ENCODE peak calls at places on chromosome 7, in four cellular contexts. E is fibroblast of mammary gland, S is glutamatergic neuron, N is AG09309. X is an unnamed sample.

GRCh38 chr7:101625076-101625914 is 3.8 kb downstream of the MYL10 start:
- DNase-seq in E (peak; percentile 6), S (no peak), N (no peak), X (no peak)

GRCh38 chr7:84469034-84469433 is 274.4 kb upstream of the SEMA3A start:
- DNase-seq in E (no peak), S (no peak), N (no peak), X (no peak)

GRCh38 chr7:108118959-108119358 is 11.2 kb downstream of the LAMB4 start:
- DNase-seq in E (no peak), S (no peak), N (no peak), X (no peak)

GRCh38 chr7:157022681-157023588 is 12.5 kb upstream of the MNX1 start:
- DNase-seq in E (no peak), S (no peak), N (no peak), X (no peak)

GRCh38 chr7:142153400-142153799 is 41.9 kb downstream of the MGAM2 start:
- DNase-seq in E (no peak), S (peak; percentile 21), N (no peak), X (no peak)

GRCh38 chr7:1537631-1538412 is 7.3 kb downstream of the MAFK start:
- DNase-seq in E (peak; percentile 94), S (peak; percentile 71), N (peak; percentile 84), X (peak; percentile 96)

GRCh38 chr7:109246330-109247077 is 676.8 kb downstream of the DNAJB9 start:
- DNase-seq in E (peak; percentile 31), S (no peak), N (peak; percentile 2), X (no peak)

GRCh38 chr7:133789951-133790350 is 337.2 kb upstream of the LRGUK start:
- DNase-seq in E (no peak), S (no peak), N (peak; percentile 40), X (no peak)

GRCh38 chr7:97179454-97180104 is 62.1 kb downstream of the SDHAF3 start:
- DNase-seq in E (peak; percentile 72), S (no peak), N (peak; percentile 21), X (peak; percentile 45)

GRCh38 chr7:5457245-5457735 is 33.7 kb upstream of the TNRC18 start:
- DNase-seq in E (no peak), S (no peak), N (no peak), X (no peak)

GRCh38 chr7:5213286-5213645 is 23.2 kb downstream of the WIPI2 start:
- DNase-seq in E (no peak), S (no peak), N (no peak), X (no peak)

GRCh38 chr7:140415361-140415760 is 11.5 kb downstream of the RAB19 start:
- DNase-seq in E (no peak), S (no peak), N (no peak), X (no peak)

GRCh38 chr7:50068026-50068425 is 25.0 kb downstream of the ZPBP start:
- DNase-seq in E (no peak), S (no peak), N (no peak), X (no peak)

GRCh38 chr7:108097703-108098102 is 32.5 kb downstream of the LAMB4 start:
- DNase-seq in E (no peak), S (no peak), N (no peak), X (no peak)

GRCh38 chr7:91759205-91759863 is 121.2 kb downstream of the MTERF1 start:
- DNase-seq in E (peak; percentile 40), S (no peak), N (no peak), X (no peak)

GRCh38 chr7:50664461-50664922 is 99.3 kb upstream of the DDC start:
- DNase-seq in E (peak; percentile 84), S (no peak), N (peak; percentile 44), X (peak; percentile 75)

GRCh38 chr7:47441796-47442744 is 139.8 kb downstream of the TNS3 start:
- DNase-seq in E (no peak), S (no peak), N (no peak), X (no peak)

GRCh38 chr7:38781991-38782390 is 127.0 kb downstream of the VPS41 start:
- DNase-seq in E (no peak), S (no peak), N (no peak), X (no peak)

GRCh38 chr7:112001089-112001826 is 204.9 kb downstream of the DOCK4 start:
- DNase-seq in E (peak; percentile 64), S (no peak), N (peak; percentile 44), X (peak; percentile 66)
- TF ChIP-seq CTCF in E (no peak), S (no peak), N (no peak), X (no peak)

GRCh38 chr7:44244282-44244681 is 43.5 kb downstream of the YKT6 start:
- DNase-seq in E (no peak), S (no peak), N (no peak), X (no peak)
- TF ChIP-seq CTCF in E (peak; percentile 44), S (peak; percentile 50), N (peak; percentile 60), X (peak; percentile 78)

GRCh38 chr7:40782836-40783235 is 648.0 kb downstream of the SUGCT start:
- DNase-seq in E (no peak), S (no peak), N (peak; percentile 10), X (no peak)
- TF ChIP-seq CTCF in E (no peak), S (no peak), N (no peak), X (no peak)

DNA sequence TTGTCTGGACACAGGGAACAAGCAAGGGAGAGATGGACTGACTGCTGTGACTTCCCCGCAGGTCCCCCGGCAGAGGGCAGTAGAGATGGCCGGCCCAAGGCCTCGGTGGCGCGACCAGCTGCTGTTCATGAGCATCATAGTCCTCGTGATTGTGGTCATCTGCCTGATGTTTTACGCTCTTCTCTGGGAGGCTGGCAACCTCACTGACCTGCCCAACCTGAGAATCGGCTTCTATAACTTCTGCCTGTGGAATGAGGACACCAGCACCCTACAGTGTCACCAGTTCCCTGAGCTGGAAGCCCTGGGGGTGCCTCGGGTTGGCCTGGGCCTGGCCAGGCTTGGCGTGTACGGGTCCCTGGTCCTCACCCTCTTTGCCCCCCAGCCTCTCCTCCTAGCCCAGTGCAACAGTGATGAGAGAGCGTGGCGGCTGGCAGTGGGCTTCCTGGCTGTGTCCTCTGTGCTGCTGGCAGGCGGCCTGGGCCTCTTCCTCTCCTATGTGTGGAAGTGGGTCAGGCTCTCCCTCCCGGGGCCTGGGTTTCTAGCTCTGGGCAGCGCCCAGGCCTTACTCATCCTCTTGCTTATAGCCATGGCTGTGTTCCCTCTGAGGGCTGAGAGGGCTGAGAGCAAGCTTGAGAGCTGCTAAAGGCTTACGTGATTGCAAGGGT is 6.0 kb downstream of the CYREN start:
- DNase-seq in E (peak; percentile 87), S (no peak), N (no peak), X (no peak)
- TF ChIP-seq CTCF in E (peak; percentile 19), S (no peak), N (no peak), X (no peak)

GRCh38 chr7:105336009-105336408 is 52.7 kb downstream of the SRPK2 start:
- DNase-seq in E (peak; percentile 30), S (no peak), N (no peak), X (no peak)
- TF ChIP-seq CTCF in E (peak; percentile 29), S (peak; percentile 51), N (peak; percentile 18), X (peak; percentile 80)

GRCh38 chr7:30453859-30454258 is 24.7 kb downstream of the NOD1 start:
- DNase-seq in E (peak; percentile 68), S (no peak), N (no peak), X (no peak)
- TF ChIP-seq CTCF in E (peak; percentile 9), S (no peak), N (no peak), X (no peak)

GRCh38 chr7:64945776-64946175 is 42.7 kb downstream of the ZNF273 start:
- DNase-seq in E (no peak), S (no peak), N (no peak), X (no peak)

GRCh38 chr7:64947252-64948000 is 43.4 kb downstream of the ZNF117 start:
- DNase-seq in E (no peak), S (peak; percentile 48), N (no peak), X (no peak)

GRCh38 chr7:64945481-64945756 is 42.3 kb downstream of the ZNF273 start:
- DNase-seq in E (no peak), S (no peak), N (no peak), X (no peak)

GRCh38 chr7:64951250-64951848 is 39.5 kb downstream of the ZNF117 start:
- DNase-seq in E (peak; percentile 61), S (no peak), N (peak; percentile 17), X (peak; percentile 54)

GRCh38 chr7:64946772-64947171 is 43.7 kb downstream of the ZNF273 start:
- DNase-seq in E (peak; percentile 12), S (peak; percentile 77), N (no peak), X (no peak)
- TF ChIP-seq CTCF in E (peak; percentile 25), S (peak; percentile 31), N (peak; percentile 26), X (peak; percentile 25)

DNA sequence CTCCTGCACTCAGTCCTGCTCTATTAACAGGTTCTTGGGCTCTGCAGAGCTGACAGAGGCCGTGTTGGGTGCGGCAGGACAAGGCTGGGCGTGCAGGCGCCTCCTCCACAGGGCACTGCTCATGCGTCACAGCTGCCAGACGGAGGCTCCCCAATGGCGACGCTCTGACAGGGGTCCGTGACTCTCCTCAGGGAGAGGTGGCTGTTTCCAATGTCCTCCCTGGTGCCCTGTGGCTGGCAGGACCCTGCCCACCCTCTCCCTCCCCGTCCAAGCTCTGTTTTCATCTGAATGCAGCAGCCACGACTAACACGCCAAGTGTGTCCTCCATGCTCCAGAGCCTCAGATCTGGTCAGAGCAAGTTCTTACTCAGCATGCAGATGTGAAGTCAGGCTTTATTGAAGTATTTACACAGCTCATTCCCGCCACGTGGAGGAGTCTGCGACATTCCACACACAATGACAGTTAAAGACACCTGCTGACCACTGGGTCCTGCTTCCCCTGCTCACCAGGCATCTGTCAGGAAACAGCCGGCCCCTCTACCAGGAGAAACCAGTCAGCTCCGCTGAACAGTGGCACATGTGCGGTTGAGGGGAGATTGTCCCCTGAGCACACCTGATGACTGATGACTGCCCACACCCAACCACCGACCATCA is 116.7 kb downstream of the VIPR2 start:
- DNase-seq in E (peak; percentile 1), S (no peak), N (no peak), X (no peak)
- TF ChIP-seq CTCF in E (no peak), S (no peak), N (no peak), X (no peak)

DNA sequence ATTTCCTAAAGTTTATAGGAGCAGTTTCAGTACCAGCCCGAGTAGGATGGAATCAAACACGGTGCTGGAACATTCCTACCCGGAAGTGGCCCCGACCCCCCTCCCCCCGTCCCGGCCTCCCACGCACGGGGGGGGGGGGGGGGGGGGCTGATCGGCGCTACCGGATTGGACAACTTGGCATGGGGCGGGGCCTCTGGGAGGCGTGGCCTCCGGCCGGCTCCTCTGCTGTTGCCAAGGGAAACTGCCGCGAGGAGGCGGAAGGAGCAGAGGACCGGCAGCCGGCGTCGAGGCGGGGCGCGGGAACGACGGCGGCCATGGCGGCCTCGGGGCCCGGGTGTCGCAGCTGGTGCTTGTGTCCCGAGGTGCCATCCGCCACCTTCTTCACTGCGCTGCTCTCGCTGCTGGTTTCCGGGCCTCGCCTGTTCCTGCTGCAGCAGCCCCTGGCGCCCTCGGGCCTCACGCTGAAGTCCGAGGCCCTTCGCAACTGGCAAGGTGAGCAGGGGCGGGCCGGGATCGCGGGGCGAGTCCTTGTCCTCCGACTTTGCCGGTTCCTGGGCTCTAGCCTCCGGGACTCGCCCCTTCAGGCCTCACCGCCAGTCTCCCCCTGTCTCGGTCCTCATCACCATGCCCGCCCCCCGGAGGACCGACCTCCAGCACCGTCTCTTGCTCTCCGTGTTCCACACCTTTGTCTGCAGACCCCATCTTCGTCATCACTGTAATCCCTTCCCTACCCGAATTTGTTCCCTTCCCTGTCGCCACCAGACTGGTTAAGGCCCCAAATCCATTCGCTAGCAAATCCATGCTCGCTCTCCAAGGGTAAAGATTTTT is at the start of gene RHBDD2:
- DNase-seq in E (peak; percentile 87), S (peak; percentile 98), N (peak; percentile 64), X (peak; percentile 90)
- TF ChIP-seq CTCF in E (no peak), S (no peak), N (no peak), X (peak; percentile 46)

GRCh38 chr7:16098585-16099179 is 322.7 kb downstream of the CRPPA start:
- DNase-seq in E (peak; percentile 36), S (no peak), N (no peak), X (no peak)
- TF ChIP-seq CTCF in E (peak; percentile 91), S (peak; percentile 85), N (peak; percentile 78), X (peak; percentile 94)

X was measured in HFFc6.